ENCODE peak calls at places on chromosomes 7 and 10, in ten cellular contexts. F, X, O, E, M, B, L, N, R and D are unnamed samples.

GRCh38 chr10:21572578-21572977 is 38.5 kb downstream of the MLLT10 start:
- DNase-seq in E (no peak), M (no peak), B (no peak), N (no peak), X (peak), R (peak), F (no peak), L (no peak), O (no peak), D (peak)

GRCh38 chr10:95513941-95514392 is 47.2 kb downstream of the SORBS1 start:
- DNase-seq in L (peak), E (no peak), B (peak), N (no peak), O (no peak), R (peak), F (no peak), X (peak), M (peak), D (peak)

GRCh38 chr10:75099952-75100763 is 11.3 kb upstream of the SAMD8 start:
- DNase-seq in O (peak), E (peak), L (peak), N (peak), X (peak), M (peak), B (peak), F (peak), R (peak), D (peak)

GRCh38 chr10:126673565-126673964 is 3.1 kb upstream of the C10orf90 start:
- DNase-seq in F (no peak), M (no peak), R (no peak), O (no peak), N (no peak), L (no peak), X (no peak), E (no peak), B (no peak), D (no peak)

GRCh38 chr10:77463967-77464745 is 173.5 kb downstream of the KCNMA1 start:
- DNase-seq in R (peak), N (no peak), E (no peak), L (no peak), M (no peak), O (no peak), F (no peak), X (peak), B (no peak), D (peak)

GRCh38 chr7:108570146-108570755 is 577 bp downstream of the DNAJB9 start:
- DNase-seq in M (no peak), B (peak), N (no peak), L (peak), F (peak), E (no peak), R (peak), O (peak), X (peak), D (peak)

GRCh38 chr10:68989317-68989990 is 851 bp downstream of the KIFBP start:
- DNase-seq in X (peak), L (peak), F (no peak), O (peak), E (no peak), B (no peak), R (peak), N (no peak), M (no peak), D (no peak)

GRCh38 chr10:72461085-72461484 is 106.4 kb upstream of the DNAJB12 start:
- DNase-seq in E (no peak), X (no peak), R (no peak), M (no peak), O (no peak), N (no peak), F (no peak), B (no peak), L (peak), D (no peak)

GRCh38 chr10:12484945-12485805 is 135.8 kb downstream of the CAMK1D start:
- DNase-seq in M (no peak), X (no peak), F (peak), O (no peak), R (no peak), B (peak), E (peak), N (no peak), L (no peak), D (no peak)

GRCh38 chr10:29377333-29377961 is 88.6 kb downstream of the LYZL1 start:
- DNase-seq in R (peak), N (no peak), M (no peak), O (no peak), L (peak), F (no peak), B (peak), X (peak), E (no peak), D (peak)

GRCh38 chr10:72297281-72297967 is 23.7 kb downstream of the DDIT4 start:
- DNase-seq in R (peak), X (peak), E (peak), B (peak), L (peak), F (peak), M (no peak), O (no peak), N (no peak), D (peak)

GRCh38 chr10:13100349-13101294 is 659 bp downstream of the OPTN start:
- DNase-seq in B (peak), R (peak), X (peak), M (no peak), O (no peak), F (no peak), L (peak), N (peak), E (no peak), D (peak)

GRCh38 chr10:51343391-51343790 is 269.1 kb downstream of the PRKG1 start:
- DNase-seq in X (no peak), E (no peak), M (no peak), R (no peak), O (no peak), F (no peak), N (no peak), B (no peak), L (no peak), D (no peak)

GRCh38 chr10:89702121-89702480 is 711 bp downstream of the KIF20B start:
- DNase-seq in N (no peak), L (no peak), O (peak), R (no peak), M (no peak), F (no peak), B (peak), X (no peak), E (no peak), D (no peak)

GRCh38 chr7:37770813-37771212 is 77.6 kb upstream of the NME8 start:
- DNase-seq in X (no peak), E (no peak), N (no peak), L (no peak), B (no peak), O (no peak), F (no peak), M (no peak), R (no peak), D (no peak)

GRCh38 chr10:78528749-78529204 is 495.1 kb downstream of the RPS24 start:
- DNase-seq in R (no peak), F (no peak), L (no peak), M (no peak), N (no peak), O (no peak), X (no peak), E (no peak), B (no peak), D (no peak)

GRCh38 chr10:95504187-95504800 is 56.9 kb downstream of the SORBS1 start:
- DNase-seq in N (no peak), M (no peak), F (no peak), E (no peak), L (no peak), O (no peak), B (no peak), R (no peak), X (no peak), D (no peak)

GRCh38 chr10:102066421-102067068 is 1.4 kb downstream of the HPS6 start:
- DNase-seq in M (no peak), X (no peak), F (no peak), O (no peak), B (no peak), R (no peak), L (no peak), E (peak), N (no peak), D (no peak)

GRCh38 chr7:142568430-142569097 is 180.7 kb upstream of the PRSS1 start:
- DNase-seq in O (no peak), X (peak), R (peak), N (no peak), F (no peak), M (no peak), B (peak), L (peak), E (no peak), D (peak)

GRCh38 chr10:86659721-86660438 is 5.5 kb downstream of the OPN4 start:
- DNase-seq in O (no peak), F (no peak), X (no peak), E (peak), R (no peak), B (no peak), N (no peak), M (peak), L (no peak), D (no peak)

GRCh38 chr7:117484988-117485655 is 5.3 kb downstream of the CFTR start:
- DNase-seq in N (no peak), O (no peak), E (no peak), X (no peak), B (no peak), M (no peak), F (no peak), L (no peak), R (no peak), D (no peak)